ENCODE peak calls at places on chromosomes 11 and 22, in four cellular contexts. One of them, this sample, is unnamed.
A peak's percentile ranks its signal among the peaks of the same experiment; 100 is the strongest.

GRCh38 chr11:68137833-68138232 is 16.6 kb upstream of the CHKA start:
- DNase-seq in endothelial cell: no peak
- DNase-seq in GM12891: no peak
- DNase-seq in activated T-cell treated with anti-CD3 and anti-CD28 coated beads for 48 hours: no peak
- DNase-seq in this sample: no peak

GRCh38 chr22:32476804-32477203 is 2.2 kb downstream of the FBXO7 start:
- DNase-seq in endothelial cell: no peak
- DNase-seq in GM12891: no peak
- DNase-seq in activated T-cell treated with anti-CD3 and anti-CD28 coated beads for 48 hours: no peak
- DNase-seq in this sample: no peak

GRCh38 chr11:35911013-35911412 is 32.8 kb upstream of the LDLRAD3 start:
- DNase-seq in endothelial cell: no peak
- DNase-seq in GM12891: no peak
- DNase-seq in activated T-cell treated with anti-CD3 and anti-CD28 coated beads for 48 hours: no peak
- DNase-seq in this sample: no peak

GRCh38 chr11:2207212-2207611 is 35.6 kb upstream of the TH start:
- DNase-seq in endothelial cell: peak; percentile 1
- DNase-seq in GM12891: no peak
- DNase-seq in activated T-cell treated with anti-CD3 and anti-CD28 coated beads for 48 hours: no peak
- DNase-seq in this sample: no peak

GRCh38 chr11:32333335-32333991 is 101.9 kb downstream of the WT1 start:
- DNase-seq in endothelial cell: peak; percentile 57
- DNase-seq in GM12891: peak; percentile 25
- DNase-seq in activated T-cell treated with anti-CD3 and anti-CD28 coated beads for 48 hours: peak; percentile 15
- DNase-seq in this sample: no peak

GRCh38 chr11:35622070-35622469 is 3.8 kb downstream of the FJX1 start:
- DNase-seq in endothelial cell: no peak
- DNase-seq in GM12891: no peak
- DNase-seq in activated T-cell treated with anti-CD3 and anti-CD28 coated beads for 48 hours: no peak
- DNase-seq in this sample: peak; percentile 56

GRCh38 chr11:3128356-3129180 is 36.5 kb downstream of the OSBPL5 start:
- DNase-seq in endothelial cell: no peak
- DNase-seq in GM12891: no peak
- DNase-seq in activated T-cell treated with anti-CD3 and anti-CD28 coated beads for 48 hours: no peak
- DNase-seq in this sample: no peak

GRCh38 chr11:28524098-28524497 is 415.9 kb downstream of the METTL15 start:
- DNase-seq in endothelial cell: no peak
- DNase-seq in GM12891: no peak
- DNase-seq in activated T-cell treated with anti-CD3 and anti-CD28 coated beads for 48 hours: no peak
- DNase-seq in this sample: peak; percentile 60

GRCh38 chr11:120284272-120284671 is 40.8 kb upstream of the TLCD5 start:
- DNase-seq in endothelial cell: no peak
- DNase-seq in GM12891: no peak
- DNase-seq in activated T-cell treated with anti-CD3 and anti-CD28 coated beads for 48 hours: no peak
- DNase-seq in this sample: no peak

GRCh38 chr22:45179276-45180049 is 15.7 kb downstream of the NUP50 start:
- DNase-seq in endothelial cell: no peak
- DNase-seq in GM12891: no peak
- DNase-seq in activated T-cell treated with anti-CD3 and anti-CD28 coated beads for 48 hours: no peak
- DNase-seq in this sample: no peak

GRCh38 chr22:47552541-47553205 is 790.2 kb downstream of the TBC1D22A start:
- DNase-seq in endothelial cell: no peak
- DNase-seq in GM12891: no peak
- DNase-seq in activated T-cell treated with anti-CD3 and anti-CD28 coated beads for 48 hours: no peak
- DNase-seq in this sample: no peak

GRCh38 chr11:77062924-77063323 is 3.8 kb upstream of the CAPN5 start:
- DNase-seq in endothelial cell: no peak
- DNase-seq in GM12891: no peak
- DNase-seq in activated T-cell treated with anti-CD3 and anti-CD28 coated beads for 48 hours: no peak
- DNase-seq in this sample: no peak

GRCh38 chr11:126146454-126147192 is 64.8 kb downstream of the RPUSD4 start:
- DNase-seq in endothelial cell: no peak
- DNase-seq in GM12891: peak; percentile 34
- DNase-seq in activated T-cell treated with anti-CD3 and anti-CD28 coated beads for 48 hours: no peak
- DNase-seq in this sample: no peak

GRCh38 chr22:19996694-19997384 is 19.8 kb downstream of the ARVCF start:
- DNase-seq in endothelial cell: no peak
- DNase-seq in GM12891: no peak
- DNase-seq in activated T-cell treated with anti-CD3 and anti-CD28 coated beads for 48 hours: no peak
- DNase-seq in this sample: no peak

GRCh38 chr11:68813778-68814177 is 27.9 kb downstream of the CPT1A start:
- DNase-seq in endothelial cell: no peak
- DNase-seq in GM12891: no peak
- DNase-seq in activated T-cell treated with anti-CD3 and anti-CD28 coated beads for 48 hours: no peak
- DNase-seq in this sample: no peak

GRCh38 chr11:35539781-35540281 is 14.4 kb upstream of the PAMR1 start:
- DNase-seq in endothelial cell: no peak
- DNase-seq in GM12891: no peak
- DNase-seq in activated T-cell treated with anti-CD3 and anti-CD28 coated beads for 48 hours: no peak
- DNase-seq in this sample: peak; percentile 90

GRCh38 chr11:13868710-13869403 is 93.7 kb upstream of the SPON1 start:
- DNase-seq in endothelial cell: no peak
- DNase-seq in GM12891: no peak
- DNase-seq in activated T-cell treated with anti-CD3 and anti-CD28 coated beads for 48 hours: no peak
- DNase-seq in this sample: no peak

GRCh38 chr22:44639891-44640617 is 62.0 kb upstream of the PRR5 start:
- DNase-seq in endothelial cell: no peak
- DNase-seq in GM12891: no peak
- DNase-seq in activated T-cell treated with anti-CD3 and anti-CD28 coated beads for 48 hours: no peak
- DNase-seq in this sample: no peak

GRCh38 chr22:27673839-27674238 is 127.7 kb downstream of the MN1 start:
- DNase-seq in endothelial cell: no peak
- DNase-seq in GM12891: no peak
- DNase-seq in activated T-cell treated with anti-CD3 and anti-CD28 coated beads for 48 hours: no peak
- DNase-seq in this sample: no peak

GRCh38 chr11:77092382-77092781 is 10.3 kb upstream of the OMP start:
- DNase-seq in endothelial cell: no peak
- DNase-seq in GM12891: no peak
- DNase-seq in activated T-cell treated with anti-CD3 and anti-CD28 coated beads for 48 hours: no peak
- DNase-seq in this sample: no peak

GRCh38 chr22:30195245-30196140 is 51.1 kb downstream of the LIF start:
- DNase-seq in endothelial cell: no peak
- DNase-seq in GM12891: no peak
- DNase-seq in activated T-cell treated with anti-CD3 and anti-CD28 coated beads for 48 hours: no peak
- DNase-seq in this sample: no peak

GRCh38 chr22:38864361-38865191 is 7.4 kb downstream of the CBX6 start:
- DNase-seq in endothelial cell: no peak
- DNase-seq in GM12891: no peak
- DNase-seq in activated T-cell treated with anti-CD3 and anti-CD28 coated beads for 48 hours: no peak
- DNase-seq in this sample: no peak

GRCh38 chr22:39623603-39624500 is 53.3 kb downstream of the CACNA1I start:
- DNase-seq in endothelial cell: no peak
- DNase-seq in GM12891: no peak
- DNase-seq in activated T-cell treated with anti-CD3 and anti-CD28 coated beads for 48 hours: no peak
- DNase-seq in this sample: no peak

GRCh38 chr11:70104419-70104818 is 26.3 kb downstream of the ANO1 start:
- DNase-seq in endothelial cell: no peak
- DNase-seq in GM12891: no peak
- DNase-seq in activated T-cell treated with anti-CD3 and anti-CD28 coated beads for 48 hours: no peak
- DNase-seq in this sample: no peak

This sample was measured in HFFc6.